ENCODE peak calls at places on chromosomes 13 and 19, in ten cellular contexts. One of them, this sample, is unnamed.

GRCh38 chr13:41458939-41459753 is 1.8 kb downstream of the RGCC start:
- DNase-seq in tibial artery: peak
- DNase-seq in M059J: peak
- DNase-seq in T follicular helper cell: peak
- DNase-seq in T1000: no peak
- DNase-seq in SK-N-SH: peak
- DNase-seq in osteocyte: no peak
- DNase-seq in GM12865: peak
- DNase-seq in fibroblast of the aortic adventitia: peak
- DNase-seq in posterior cingulate gyrus: no peak
- DNase-seq in this sample: peak

GRCh38 chr13:31918707-31919106 is 112.9 kb upstream of the FRY start:
- DNase-seq in tibial artery: no peak
- DNase-seq in M059J: no peak
- DNase-seq in T follicular helper cell: no peak
- DNase-seq in T1000: no peak
- DNase-seq in SK-N-SH: no peak
- DNase-seq in osteocyte: no peak
- DNase-seq in GM12865: no peak
- DNase-seq in fibroblast of the aortic adventitia: no peak
- DNase-seq in posterior cingulate gyrus: no peak
- DNase-seq in this sample: no peak

GRCh38 chr19:55657004-55657747 is 2.3 kb downstream of the U2AF2 start:
- DNase-seq in tibial artery: no peak
- DNase-seq in M059J: no peak
- DNase-seq in T follicular helper cell: no peak
- DNase-seq in T1000: no peak
- DNase-seq in SK-N-SH: no peak
- DNase-seq in osteocyte: no peak
- DNase-seq in GM12865: peak
- DNase-seq in fibroblast of the aortic adventitia: no peak
- DNase-seq in posterior cingulate gyrus: no peak
- DNase-seq in this sample: no peak

GRCh38 chr19:34260771-34261173 is 6.4 kb downstream of the GARRE1 start:
- DNase-seq in tibial artery: no peak
- DNase-seq in M059J: peak
- DNase-seq in T follicular helper cell: no peak
- DNase-seq in T1000: no peak
- DNase-seq in SK-N-SH: no peak
- DNase-seq in osteocyte: no peak
- DNase-seq in GM12865: no peak
- DNase-seq in fibroblast of the aortic adventitia: peak
- DNase-seq in posterior cingulate gyrus: no peak
- DNase-seq in this sample: no peak

GRCh38 chr13:73842621-73843020 is 291.6 kb downstream of the KLF12 start:
- DNase-seq in tibial artery: no peak
- DNase-seq in M059J: no peak
- DNase-seq in T follicular helper cell: no peak
- DNase-seq in T1000: no peak
- DNase-seq in SK-N-SH: no peak
- DNase-seq in osteocyte: no peak
- DNase-seq in GM12865: no peak
- DNase-seq in fibroblast of the aortic adventitia: no peak
- DNase-seq in posterior cingulate gyrus: no peak
- DNase-seq in this sample: no peak

GRCh38 chr13:40381935-40382764 is 284.3 kb downstream of the FOXO1 start:
- DNase-seq in tibial artery: no peak
- DNase-seq in M059J: no peak
- DNase-seq in T follicular helper cell: no peak
- DNase-seq in T1000: no peak
- DNase-seq in SK-N-SH: no peak
- DNase-seq in osteocyte: no peak
- DNase-seq in GM12865: no peak
- DNase-seq in fibroblast of the aortic adventitia: no peak
- DNase-seq in posterior cingulate gyrus: no peak
- DNase-seq in this sample: no peak

GRCh38 chr13:79703772-79704171 is 222.8 kb downstream of the NDFIP2 start:
- DNase-seq in tibial artery: no peak
- DNase-seq in M059J: no peak
- DNase-seq in T follicular helper cell: no peak
- DNase-seq in T1000: no peak
- DNase-seq in SK-N-SH: no peak
- DNase-seq in osteocyte: no peak
- DNase-seq in GM12865: peak
- DNase-seq in fibroblast of the aortic adventitia: no peak
- DNase-seq in posterior cingulate gyrus: no peak
- DNase-seq in this sample: no peak

GRCh38 chr19:18741566-18742121 is 49.5 kb downstream of the COMP start:
- DNase-seq in tibial artery: no peak
- DNase-seq in M059J: peak
- DNase-seq in T follicular helper cell: no peak
- DNase-seq in T1000: no peak
- DNase-seq in SK-N-SH: no peak
- DNase-seq in osteocyte: no peak
- DNase-seq in GM12865: no peak
- DNase-seq in fibroblast of the aortic adventitia: no peak
- DNase-seq in posterior cingulate gyrus: no peak
- DNase-seq in this sample: no peak

GRCh38 chr19:45866400-45867176 is 2.5 kb downstream of the FOXA3 start:
- DNase-seq in tibial artery: no peak
- DNase-seq in M059J: no peak
- DNase-seq in T follicular helper cell: no peak
- DNase-seq in T1000: no peak
- DNase-seq in SK-N-SH: no peak
- DNase-seq in osteocyte: no peak
- DNase-seq in GM12865: no peak
- DNase-seq in fibroblast of the aortic adventitia: no peak
- DNase-seq in posterior cingulate gyrus: no peak
- DNase-seq in this sample: no peak

GRCh38 chr13:28022848-28023518 is 34.5 kb upstream of the URAD start:
- DNase-seq in tibial artery: no peak
- DNase-seq in M059J: no peak
- DNase-seq in T follicular helper cell: no peak
- DNase-seq in T1000: no peak
- DNase-seq in SK-N-SH: no peak
- DNase-seq in osteocyte: no peak
- DNase-seq in GM12865: no peak
- DNase-seq in fibroblast of the aortic adventitia: peak
- DNase-seq in posterior cingulate gyrus: no peak
- DNase-seq in this sample: no peak